ENCODE peak calls at places on chromosomes 4 and X, in four cellular contexts. C is psoas muscle, Z is H9, Y is breast epithelium. A is an unnamed sample.

GRCh38 chr4:6938237-6938636 is 28.6 kb downstream of the TBC1D14 start:
- DNase-seq in Z (no peak), Y (no peak), C (no peak), A (no peak)

GRCh38 chr4:100935090-100935489 is 412.2 kb downstream of the PPP3CA start:
- DNase-seq in Z (no peak), Y (no peak), C (no peak), A (no peak)

GRCh38 chrX:124232523-124233201 is 99.8 kb upstream of the TEX13D start:
- DNase-seq in C (no peak), Z (no peak), Y (no peak), A (no peak)

GRCh38 chr4:173119818-173120217 is 48.8 kb upstream of the GALNT7 start:
- DNase-seq in C (no peak), Y (no peak), Z (no peak), A (no peak)

GRCh38 chr4:174401471-174402130 is 117.9 kb downstream of the CEP44 start:
- DNase-seq in Y (no peak), Z (no peak), C (no peak), A (no peak)

GRCh38 chrX:150847088-150847487 is 51.4 kb downstream of the CD99L2 start:
- DNase-seq in Z (no peak), Y (no peak), C (no peak), A (no peak)

GRCh38 chr4:3869661-3870566 is 103.7 kb downstream of the ADRA2C start:
- DNase-seq in Z (peak), Y (no peak), C (no peak), A (no peak)

GRCh38 chrX:47358387-47359065 is 11.9 kb upstream of the ZNF157 start:
- DNase-seq in Z (no peak), C (no peak), Y (no peak), A (no peak)

GRCh38 chr4:74661427-74662171 is 132.7 kb downstream of the BTC start:
- DNase-seq in C (no peak), Y (no peak), Z (no peak), A (no peak)

GRCh38 chrX:151801980-151802379 is 67.4 kb downstream of the CNGA2 start:
- DNase-seq in C (no peak), Y (no peak), Z (no peak), A (no peak)

GRCh38 chrX:152479525-152479924 is 28.4 kb upstream of the GABRA3 start:
- DNase-seq in Y (no peak), C (no peak), Z (no peak), A (no peak)

GRCh38 chrX:147733369-147733768 is 178.3 kb upstream of the FMR1 start:
- DNase-seq in C (no peak), Y (no peak), Z (no peak), A (no peak)

GRCh38 chrX:20061869-20062254 is 54.8 kb downstream of the MAP7D2 start:
- DNase-seq in Y (no peak), C (no peak), Z (no peak), A (no peak)

GRCh38 chr4:38673109-38673978 is 9.3 kb downstream of the KLF3 start:
- DNase-seq in Z (peak), C (no peak), Y (no peak), A (no peak)

GRCh38 chr4:4456351-4456750 is 69.4 kb downstream of the NSG1 start:
- DNase-seq in C (no peak), Y (no peak), Z (peak), A (no peak)

GRCh38 chr4:93394488-93395185 is 433.9 kb upstream of the ATOH1 start:
- DNase-seq in Y (no peak), C (no peak), Z (no peak), A (no peak)

GRCh38 chr4:27057053-27057452 is 196.4 kb downstream of the STIM2 start:
- DNase-seq in Z (no peak), C (no peak), Y (no peak), A (no peak)

GRCh38 chr4:81180916-81181315 is 34.1 kb downstream of the PRKG2 start:
- DNase-seq in Y (no peak), Z (no peak), C (no peak), A (no peak)

GRCh38 chr4:14434483-14434882 is 567.8 kb upstream of the CPEB2 start:
- DNase-seq in Z (no peak), Y (no peak), C (no peak), A (no peak)

GRCh38 chr4:158172558-158173258 is at the start of gene GASK1B:
- DNase-seq in Z (peak), Y (no peak), C (no peak), A (no peak)

GRCh38 chr4:65416875-65417274 is 253.4 kb downstream of the EPHA5 start:
- DNase-seq in C (no peak), Y (no peak), Z (peak), A (no peak)

GRCh38 chr4:38531126-38531737 is 132.8 kb upstream of the KLF3 start:
- DNase-seq in Z (no peak), Y (no peak), C (no peak), A (no peak)

GRCh38 chr4:174215936-174216699 is 67.3 kb downstream of the FBXO8 start:
- DNase-seq in Z (no peak), Y (no peak), C (no peak), A (no peak)

GRCh38 chr4:7367361-7367760 is 67.4 kb downstream of the PSAPL1 start:
- DNase-seq in Z (no peak), C (no peak), Y (no peak), A (no peak)

GRCh38 chr4:56786955-56787354 is 34.5 kb downstream of the SPINK2 start:
- DNase-seq in Z (no peak), Y (no peak), C (peak), A (no peak)

GRCh38 chrX:50456712-50457484 is 13.7 kb downstream of the DGKK start:
- DNase-seq in Y (no peak), C (no peak), Z (no peak), A (no peak)

GRCh38 chrX:43822015-43822414 is 60.2 kb downstream of the MAOB start:
- DNase-seq in Y (no peak), Z (no peak), C (no peak), A (no peak)

GRCh38 chr4:48801739-48802138 is 21.7 kb upstream of the FRYL start:
- DNase-seq in C (no peak), Y (no peak), Z (no peak), A (no peak)

GRCh38 chrX:115341421-115341820 is 51.9 kb downstream of the LUZP4 start:
- DNase-seq in C (no peak), Y (no peak), Z (no peak), A (no peak)

GRCh38 chr4:182969651-182970279 is 52.6 kb upstream of the DCTD start:
- DNase-seq in Y (no peak), C (no peak), Z (no peak), A (no peak)

GRCh38 chr4:150769235-150769634 is 187.3 kb downstream of the MAB21L2 start:
- DNase-seq in Y (no peak), Z (no peak), C (no peak), A (no peak)

GRCh38 chr4:105895609-105896460 is 564 bp downstream of the NPNT start:
- DNase-seq in C (peak), Z (peak), Y (no peak), A (no peak)

GRCh38 chr4:134001057-134001456 is 200.5 kb downstream of the PABPC4L start:
- DNase-seq in Z (no peak), Y (no peak), C (no peak), A (no peak)

GRCh38 chr4:22510750-22511149 is 5.1 kb downstream of the ADGRA3 start:
- DNase-seq in Z (no peak), C (no peak), Y (no peak), A (no peak)

GRCh38 chr4:169079942-169080827 is 70.1 kb upstream of the CBR4 start:
- DNase-seq in Y (no peak), C (peak), Z (no peak), A (no peak)

GRCh38 chr4:169085015-169085414 is 75.0 kb upstream of the CBR4 start:
- DNase-seq in C (no peak), Y (no peak), Z (no peak), A (no peak)

GRCh38 chr4:169080970-169081369 is 70.9 kb upstream of the CBR4 start:
- DNase-seq in C (no peak), Z (no peak), Y (no peak), A (no peak)
- H3K27ac ChIP-seq in C (peak), Z (no peak), Y (peak), A (no peak)

GRCh38 chr4:118307619-118308018 is 45.2 kb downstream of the PRSS12 start:
- DNase-seq in Z (no peak), Y (no peak), C (no peak), A (no peak)
- H3K27ac ChIP-seq in Z (no peak), Y (no peak), C (no peak), A (no peak)

GRCh38 chr4:76445911-76446310 is 10.9 kb downstream of the SHROOM3 start:
- DNase-seq in Z (no peak), C (no peak), Y (no peak), A (no peak)

GRCh38 chr4:76439491-76439890 is 4.5 kb downstream of the SHROOM3 start:
- DNase-seq in Y (no peak), C (no peak), Z (no peak), A (no peak)

GRCh38 chr4:76447326-76447954 is 12.4 kb downstream of the SHROOM3 start:
- DNase-seq in Y (no peak), Z (no peak), C (no peak), A (no peak)

GRCh38 chr4:76442807-76443206 is 7.8 kb downstream of the SHROOM3 start:
- DNase-seq in Z (no peak), C (no peak), Y (no peak), A (no peak)

DNA sequence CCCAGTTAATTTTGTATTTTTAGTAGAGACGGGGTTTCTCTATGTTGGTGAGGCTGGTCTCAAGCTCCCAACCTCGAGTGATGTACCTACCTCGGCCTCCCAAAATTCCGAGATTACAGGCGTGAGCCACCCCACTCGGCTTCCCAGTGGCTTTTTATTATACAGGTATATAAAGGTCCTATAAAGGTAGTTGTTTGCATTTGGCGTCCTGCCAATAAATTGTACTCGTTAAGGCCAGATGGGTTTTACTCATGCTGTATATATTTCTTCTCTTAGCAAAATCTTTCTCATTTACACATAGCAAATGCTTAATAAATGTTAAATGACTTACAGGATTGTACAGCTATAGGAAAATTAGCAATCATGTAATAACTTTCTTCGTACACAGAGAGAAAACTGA is 6.9 kb downstream of the SHROOM3 start:
- DNase-seq in C (no peak), Z (no peak), Y (no peak), A (no peak)
- H3K27ac ChIP-seq in C (no peak), Z (no peak), Y (no peak), A (no peak)

GRCh38 chrX:13762015-13762414 is 27.5 kb downstream of the OFD1 start:
- DNase-seq in Y (no peak), C (no peak), Z (no peak), A (no peak)

GRCh38 chrX:13756381-13756780 is 21.8 kb downstream of the OFD1 start:
- DNase-seq in Z (no peak), C (no peak), Y (no peak), A (no peak)

GRCh38 chrX:13761606-13762005 is 27.1 kb downstream of the OFD1 start:
- DNase-seq in Z (peak), C (no peak), Y (no peak), A (no peak)

GRCh38 chrX:13760428-13760827 is 25.9 kb downstream of the OFD1 start:
- DNase-seq in Y (no peak), C (no peak), Z (no peak), A (no peak)

DNA sequence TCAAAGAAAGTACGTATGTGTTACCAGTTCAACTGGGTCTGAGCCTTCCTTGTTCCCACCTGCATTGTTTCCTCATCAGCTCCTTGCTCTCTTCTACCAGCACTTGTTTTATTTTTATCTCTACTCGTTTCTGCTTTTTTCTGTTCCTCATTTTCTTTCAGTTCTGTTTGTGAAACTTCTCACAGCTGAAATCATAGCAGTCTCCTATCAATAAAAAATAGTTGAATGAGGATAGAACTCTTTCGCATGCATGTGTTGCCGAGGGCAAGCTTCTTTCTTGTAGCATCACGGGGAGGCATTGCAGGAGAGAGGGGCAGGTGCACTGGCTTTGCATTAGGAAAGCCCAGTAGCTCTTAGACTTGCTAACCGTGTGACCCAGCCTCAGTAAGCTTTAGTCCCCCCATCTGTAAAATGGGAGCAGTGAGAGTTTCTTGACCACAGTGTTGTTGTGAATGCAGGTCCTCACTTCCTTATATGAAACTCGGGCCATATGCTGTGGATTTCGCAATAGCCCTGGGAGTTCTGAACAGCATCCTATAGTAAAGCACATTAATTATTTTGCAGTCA is 24.7 kb downstream of the OFD1 start:
- DNase-seq in Y (no peak), C (no peak), Z (no peak), A (no peak)
- H3K27ac ChIP-seq in Y (no peak), C (no peak), Z (no peak), A (no peak)

GRCh38 chr4:139560396-139561084 is 4.5 kb upstream of the SETD7 start:
- DNase-seq in C (no peak), Z (peak), Y (no peak), A (no peak)
- H3K27ac ChIP-seq in C (peak), Z (no peak), Y (no peak), A (peak)

GRCh38 chr4:40211224-40212185 is 14.7 kb downstream of the RHOH start:
- DNase-seq in C (no peak), Y (no peak), Z (no peak), A (no peak)
- H3K27ac ChIP-seq in C (no peak), Y (no peak), Z (no peak), A (no peak)

DNA sequence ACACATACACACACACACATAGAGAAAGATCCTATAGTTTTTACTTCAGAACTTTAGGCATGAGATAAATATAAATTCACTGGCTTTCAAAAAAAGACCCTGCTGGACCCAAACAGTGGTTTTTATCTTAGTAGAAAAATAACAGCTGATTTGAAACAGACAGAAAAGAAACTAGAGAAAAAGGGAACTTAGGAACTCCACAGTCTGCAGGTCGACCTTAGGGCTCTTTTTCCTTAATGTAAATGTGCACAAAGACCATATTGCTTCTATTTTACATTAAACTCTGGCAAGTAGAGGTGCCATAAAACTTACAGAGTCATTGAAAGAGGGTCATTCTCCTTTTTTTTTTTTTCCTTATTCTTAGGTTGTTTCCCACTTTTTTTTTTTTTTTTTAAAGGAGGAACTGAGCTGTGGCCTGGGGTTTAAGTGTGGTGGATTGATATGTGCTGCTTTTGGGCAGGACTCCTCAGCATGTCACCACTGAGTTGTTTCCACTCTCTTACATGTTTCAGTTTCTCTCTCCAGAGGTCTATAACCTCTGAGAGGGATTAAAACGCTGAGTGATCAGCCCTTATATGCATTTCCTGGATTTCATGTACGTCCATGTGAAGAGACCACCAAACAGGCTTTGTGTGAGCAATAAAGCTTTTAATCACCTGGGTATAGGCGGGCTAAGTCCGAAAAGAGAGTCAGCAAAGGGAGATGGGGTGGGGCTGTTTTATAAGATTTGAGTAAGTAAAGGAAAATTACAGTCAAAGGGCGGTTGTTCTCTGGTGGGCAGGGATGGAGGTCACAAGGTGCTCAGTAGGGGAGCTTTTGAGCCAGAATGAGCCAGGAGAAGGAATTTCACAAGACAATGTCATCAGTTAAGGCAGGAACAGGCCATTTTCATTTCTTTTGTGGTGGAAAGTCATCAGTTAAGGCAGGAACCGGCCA is 70.8 kb upstream of the PACRGL start:
- DNase-seq in C (no peak), Y (no peak), Z (no peak), A (no peak)
- H3K27ac ChIP-seq in C (no peak), Y (no peak), Z (peak), A (no peak)

GRCh38 chrX:40845331-40845911 is 110.1 kb upstream of the MED14 start:
- DNase-seq in Y (no peak), Z (peak), C (no peak), A (no peak)
- H3K27ac ChIP-seq in Y (no peak), Z (peak), C (no peak), A (no peak)

GRCh38 chrX:118536687-118537461 is 41.3 kb downstream of the DOCK11 start:
- DNase-seq in C (no peak), Y (no peak), Z (no peak), A (no peak)
- H3K27ac ChIP-seq in C (no peak), Y (no peak), Z (peak), A (no peak)

DNA sequence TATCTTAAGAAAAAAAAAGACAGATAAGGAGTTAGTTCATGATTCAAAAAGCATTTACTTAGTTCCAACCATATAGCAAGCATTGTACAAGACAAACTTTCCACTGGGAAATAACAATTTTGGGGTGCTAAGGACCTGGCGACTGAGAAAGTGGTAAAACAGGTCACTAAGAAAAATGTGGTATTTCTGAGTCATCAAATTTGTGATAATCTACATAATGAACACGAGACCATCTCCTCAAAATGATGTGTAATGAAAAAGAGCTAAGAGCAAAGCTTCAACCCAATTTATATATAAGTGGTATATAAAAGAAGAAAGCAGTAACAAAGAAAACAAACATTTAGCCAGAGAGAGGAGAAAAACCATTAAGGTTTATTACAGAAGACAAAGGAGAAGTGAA is 72.3 kb downstream of the FBXW7 start:
- DNase-seq in C (no peak), Y (no peak), Z (no peak), A (no peak)
- H3K27ac ChIP-seq in C (no peak), Y (no peak), Z (no peak), A (no peak)